ENCODE peak calls at places on chromosomes 6 and 20, in six cellular contexts. One of them, this sample, is unnamed.

GRCh38 chr20:57582432-57583288 is 21.8 kb downstream of the PCK1 start:
- DNase-seq in GM10248: no peak
- DNase-seq in AG10803: no peak
- DNase-seq in natural killer cell treated with Interleukin-12 subunit alpha and Interleukin-12 subunit beta and Interleukin-15 and Interleukin-18, amount 100 ng/mL, for 72 hours: no peak
- DNase-seq in CD8-positive, alpha-beta memory T cell: no peak
- DNase-seq in sciatic nerve: peak; percentile 80
- DNase-seq in this sample: no peak

GRCh38 chr20:33013701-33014326 is 6.3 kb downstream of the BPIFB2 start:
- DNase-seq in GM10248: no peak
- DNase-seq in AG10803: no peak
- DNase-seq in natural killer cell treated with Interleukin-12 subunit alpha and Interleukin-12 subunit beta and Interleukin-15 and Interleukin-18, amount 100 ng/mL, for 72 hours: no peak
- DNase-seq in CD8-positive, alpha-beta memory T cell: no peak
- DNase-seq in sciatic nerve: no peak
- DNase-seq in this sample: no peak

GRCh38 chr20:40682104-40683045 is 6.7 kb downstream of the MAFB start:
- DNase-seq in GM10248: no peak
- DNase-seq in AG10803: peak; percentile 40
- DNase-seq in natural killer cell treated with Interleukin-12 subunit alpha and Interleukin-12 subunit beta and Interleukin-15 and Interleukin-18, amount 100 ng/mL, for 72 hours: no peak
- DNase-seq in CD8-positive, alpha-beta memory T cell: no peak
- DNase-seq in sciatic nerve: no peak
- DNase-seq in this sample: no peak

GRCh38 chr6:157264701-157265100 is 58.6 kb downstream of the TMEM242 start:
- DNase-seq in GM10248: no peak
- DNase-seq in AG10803: no peak
- DNase-seq in natural killer cell treated with Interleukin-12 subunit alpha and Interleukin-12 subunit beta and Interleukin-15 and Interleukin-18, amount 100 ng/mL, for 72 hours: no peak
- DNase-seq in CD8-positive, alpha-beta memory T cell: no peak
- DNase-seq in sciatic nerve: no peak
- DNase-seq in this sample: no peak

GRCh38 chr6:159103396-159104162 is 58.8 kb upstream of the TAGAP start:
- DNase-seq in GM10248: no peak
- DNase-seq in AG10803: no peak
- DNase-seq in natural killer cell treated with Interleukin-12 subunit alpha and Interleukin-12 subunit beta and Interleukin-15 and Interleukin-18, amount 100 ng/mL, for 72 hours: no peak
- DNase-seq in CD8-positive, alpha-beta memory T cell: no peak
- DNase-seq in sciatic nerve: no peak
- DNase-seq in this sample: no peak

GRCh38 chr6:129513471-129513870 is 196.5 kb downstream of the ARHGAP18 start:
- DNase-seq in GM10248: no peak
- DNase-seq in AG10803: peak; percentile 65
- DNase-seq in natural killer cell treated with Interleukin-12 subunit alpha and Interleukin-12 subunit beta and Interleukin-15 and Interleukin-18, amount 100 ng/mL, for 72 hours: no peak
- DNase-seq in CD8-positive, alpha-beta memory T cell: no peak
- DNase-seq in sciatic nerve: no peak
- DNase-seq in this sample: no peak

GRCh38 chr6:110331816-110332215 is 26.3 kb downstream of the METTL24 start:
- DNase-seq in GM10248: no peak
- DNase-seq in AG10803: no peak
- DNase-seq in natural killer cell treated with Interleukin-12 subunit alpha and Interleukin-12 subunit beta and Interleukin-15 and Interleukin-18, amount 100 ng/mL, for 72 hours: no peak
- DNase-seq in CD8-positive, alpha-beta memory T cell: no peak
- DNase-seq in sciatic nerve: no peak
- DNase-seq in this sample: no peak

GRCh38 chr6:42201382-42201781 is 6.6 kb upstream of the GUCA1B start:
- DNase-seq in GM10248: no peak
- DNase-seq in AG10803: peak; percentile 31
- DNase-seq in natural killer cell treated with Interleukin-12 subunit alpha and Interleukin-12 subunit beta and Interleukin-15 and Interleukin-18, amount 100 ng/mL, for 72 hours: no peak
- DNase-seq in CD8-positive, alpha-beta memory T cell: no peak
- DNase-seq in sciatic nerve: no peak
- DNase-seq in this sample: no peak

GRCh38 chr20:34945315-34946077 is 10.1 kb downstream of the GSS start:
- DNase-seq in GM10248: no peak
- DNase-seq in AG10803: no peak
- DNase-seq in natural killer cell treated with Interleukin-12 subunit alpha and Interleukin-12 subunit beta and Interleukin-15 and Interleukin-18, amount 100 ng/mL, for 72 hours: no peak
- DNase-seq in CD8-positive, alpha-beta memory T cell: no peak
- DNase-seq in sciatic nerve: no peak
- DNase-seq in this sample: no peak

GRCh38 chr20:5570442-5570841 is 179.8 kb upstream of the SHLD1 start:
- DNase-seq in GM10248: no peak
- DNase-seq in AG10803: no peak
- DNase-seq in natural killer cell treated with Interleukin-12 subunit alpha and Interleukin-12 subunit beta and Interleukin-15 and Interleukin-18, amount 100 ng/mL, for 72 hours: no peak
- DNase-seq in CD8-positive, alpha-beta memory T cell: no peak
- DNase-seq in sciatic nerve: no peak
- DNase-seq in this sample: no peak

GRCh38 chr20:62901891-62902290 is 24.4 kb downstream of the DIDO1 start:
- DNase-seq in GM10248: no peak
- DNase-seq in AG10803: no peak
- DNase-seq in natural killer cell treated with Interleukin-12 subunit alpha and Interleukin-12 subunit beta and Interleukin-15 and Interleukin-18, amount 100 ng/mL, for 72 hours: no peak
- DNase-seq in CD8-positive, alpha-beta memory T cell: no peak
- DNase-seq in sciatic nerve: no peak
- DNase-seq in this sample: no peak

GRCh38 chr6:155387551-155387950 is 68.1 kb downstream of the NOX3 start:
- DNase-seq in GM10248: no peak
- DNase-seq in AG10803: no peak
- DNase-seq in natural killer cell treated with Interleukin-12 subunit alpha and Interleukin-12 subunit beta and Interleukin-15 and Interleukin-18, amount 100 ng/mL, for 72 hours: no peak
- DNase-seq in CD8-positive, alpha-beta memory T cell: no peak
- DNase-seq in sciatic nerve: no peak
- DNase-seq in this sample: no peak

GRCh38 chr6:25122622-25123237 is 156.4 kb upstream of the CARMIL1 start:
- DNase-seq in GM10248: no peak
- DNase-seq in AG10803: no peak
- DNase-seq in natural killer cell treated with Interleukin-12 subunit alpha and Interleukin-12 subunit beta and Interleukin-15 and Interleukin-18, amount 100 ng/mL, for 72 hours: no peak
- DNase-seq in CD8-positive, alpha-beta memory T cell: no peak
- DNase-seq in sciatic nerve: no peak
- DNase-seq in this sample: no peak

GRCh38 chr6:97726378-97726777 is 443.4 kb upstream of the MMS22L start:
- DNase-seq in GM10248: no peak
- DNase-seq in AG10803: peak; percentile 4
- DNase-seq in natural killer cell treated with Interleukin-12 subunit alpha and Interleukin-12 subunit beta and Interleukin-15 and Interleukin-18, amount 100 ng/mL, for 72 hours: no peak
- DNase-seq in CD8-positive, alpha-beta memory T cell: no peak
- DNase-seq in sciatic nerve: no peak
- DNase-seq in this sample: no peak

GRCh38 chr20:19620471-19620870 is 137.6 kb upstream of the RIN2 start:
- DNase-seq in GM10248: no peak
- DNase-seq in AG10803: no peak
- DNase-seq in natural killer cell treated with Interleukin-12 subunit alpha and Interleukin-12 subunit beta and Interleukin-15 and Interleukin-18, amount 100 ng/mL, for 72 hours: no peak
- DNase-seq in CD8-positive, alpha-beta memory T cell: no peak
- DNase-seq in sciatic nerve: no peak
- DNase-seq in this sample: no peak

GRCh38 chr6:160513836-160514235 is 150.2 kb downstream of the LPA start:
- DNase-seq in GM10248: no peak
- DNase-seq in AG10803: no peak
- DNase-seq in natural killer cell treated with Interleukin-12 subunit alpha and Interleukin-12 subunit beta and Interleukin-15 and Interleukin-18, amount 100 ng/mL, for 72 hours: no peak
- DNase-seq in CD8-positive, alpha-beta memory T cell: no peak
- DNase-seq in sciatic nerve: no peak
- DNase-seq in this sample: no peak

GRCh38 chr6:124962617-124963415 is 579 bp downstream of the RNF217 start:
- DNase-seq in GM10248: peak; percentile 18
- DNase-seq in AG10803: peak; percentile 46
- DNase-seq in natural killer cell treated with Interleukin-12 subunit alpha and Interleukin-12 subunit beta and Interleukin-15 and Interleukin-18, amount 100 ng/mL, for 72 hours: no peak
- DNase-seq in CD8-positive, alpha-beta memory T cell: no peak
- DNase-seq in sciatic nerve: peak; percentile 68
- DNase-seq in this sample: peak; percentile 13

GRCh38 chr6:16840291-16840690 is 79.0 kb upstream of the ATXN1 start:
- DNase-seq in GM10248: no peak
- DNase-seq in AG10803: no peak
- DNase-seq in natural killer cell treated with Interleukin-12 subunit alpha and Interleukin-12 subunit beta and Interleukin-15 and Interleukin-18, amount 100 ng/mL, for 72 hours: no peak
- DNase-seq in CD8-positive, alpha-beta memory T cell: no peak
- DNase-seq in sciatic nerve: no peak
- DNase-seq in this sample: no peak

GRCh38 chr6:109450801-109451200 is 4.8 kb downstream of the MICAL1 start:
- DNase-seq in GM10248: no peak
- DNase-seq in AG10803: no peak
- DNase-seq in natural killer cell treated with Interleukin-12 subunit alpha and Interleukin-12 subunit beta and Interleukin-15 and Interleukin-18, amount 100 ng/mL, for 72 hours: no peak
- DNase-seq in CD8-positive, alpha-beta memory T cell: no peak
- DNase-seq in sciatic nerve: no peak
- DNase-seq in this sample: no peak

GRCh38 chr6:111566222-111566717 is 39.4 kb downstream of the TRAF3IP2 start:
- DNase-seq in GM10248: no peak
- DNase-seq in AG10803: no peak
- DNase-seq in natural killer cell treated with Interleukin-12 subunit alpha and Interleukin-12 subunit beta and Interleukin-15 and Interleukin-18, amount 100 ng/mL, for 72 hours: no peak
- DNase-seq in CD8-positive, alpha-beta memory T cell: no peak
- DNase-seq in sciatic nerve: no peak
- DNase-seq in this sample: no peak

GRCh38 chr6:81613606-81614005 is 138.9 kb downstream of the TENT5A start:
- DNase-seq in GM10248: no peak
- DNase-seq in AG10803: peak; percentile 84
- DNase-seq in natural killer cell treated with Interleukin-12 subunit alpha and Interleukin-12 subunit beta and Interleukin-15 and Interleukin-18, amount 100 ng/mL, for 72 hours: no peak
- DNase-seq in CD8-positive, alpha-beta memory T cell: no peak
- DNase-seq in sciatic nerve: no peak
- DNase-seq in this sample: no peak

GRCh38 chr6:107690864-107691661 is 133.1 kb downstream of the SCML4 start:
- DNase-seq in GM10248: no peak
- DNase-seq in AG10803: peak; percentile 86
- DNase-seq in natural killer cell treated with Interleukin-12 subunit alpha and Interleukin-12 subunit beta and Interleukin-15 and Interleukin-18, amount 100 ng/mL, for 72 hours: no peak
- DNase-seq in CD8-positive, alpha-beta memory T cell: no peak
- DNase-seq in sciatic nerve: no peak
- DNase-seq in this sample: no peak

GRCh38 chr20:61646453-61646852 is 394.4 kb downstream of the CDH4 start:
- DNase-seq in GM10248: no peak
- DNase-seq in AG10803: no peak
- DNase-seq in natural killer cell treated with Interleukin-12 subunit alpha and Interleukin-12 subunit beta and Interleukin-15 and Interleukin-18, amount 100 ng/mL, for 72 hours: no peak
- DNase-seq in CD8-positive, alpha-beta memory T cell: no peak
- DNase-seq in sciatic nerve: no peak
- DNase-seq in this sample: no peak

GRCh38 chr20:14232650-14233049 is 104.8 kb downstream of the FLRT3 start:
- DNase-seq in GM10248: no peak
- DNase-seq in AG10803: no peak
- DNase-seq in natural killer cell treated with Interleukin-12 subunit alpha and Interleukin-12 subunit beta and Interleukin-15 and Interleukin-18, amount 100 ng/mL, for 72 hours: no peak
- DNase-seq in CD8-positive, alpha-beta memory T cell: no peak
- DNase-seq in sciatic nerve: no peak
- DNase-seq in this sample: no peak

GRCh38 chr6:53913286-53913685 is 118.5 kb downstream of the LRRC1 start:
- DNase-seq in GM10248: no peak
- DNase-seq in AG10803: no peak
- DNase-seq in natural killer cell treated with Interleukin-12 subunit alpha and Interleukin-12 subunit beta and Interleukin-15 and Interleukin-18, amount 100 ng/mL, for 72 hours: no peak
- DNase-seq in CD8-positive, alpha-beta memory T cell: no peak
- DNase-seq in sciatic nerve: no peak
- DNase-seq in this sample: no peak

GRCh38 chr6:38580030-38580429 is 59.7 kb downstream of the BTBD9 start:
- DNase-seq in GM10248: no peak
- DNase-seq in AG10803: no peak
- DNase-seq in natural killer cell treated with Interleukin-12 subunit alpha and Interleukin-12 subunit beta and Interleukin-15 and Interleukin-18, amount 100 ng/mL, for 72 hours: no peak
- DNase-seq in CD8-positive, alpha-beta memory T cell: no peak
- DNase-seq in sciatic nerve: no peak
- DNase-seq in this sample: no peak

GRCh38 chr6:109672204-109672603 is 18.8 kb downstream of the AK9 start:
- DNase-seq in GM10248: no peak
- DNase-seq in AG10803: peak; percentile 31
- DNase-seq in natural killer cell treated with Interleukin-12 subunit alpha and Interleukin-12 subunit beta and Interleukin-15 and Interleukin-18, amount 100 ng/mL, for 72 hours: no peak
- DNase-seq in CD8-positive, alpha-beta memory T cell: no peak
- DNase-seq in sciatic nerve: no peak
- DNase-seq in this sample: no peak

GRCh38 chr6:44646355-44646754 is 258.8 kb downstream of the CDC5L start:
- DNase-seq in GM10248: no peak
- DNase-seq in AG10803: peak; percentile 82
- DNase-seq in natural killer cell treated with Interleukin-12 subunit alpha and Interleukin-12 subunit beta and Interleukin-15 and Interleukin-18, amount 100 ng/mL, for 72 hours: no peak
- DNase-seq in CD8-positive, alpha-beta memory T cell: no peak
- DNase-seq in sciatic nerve: no peak
- DNase-seq in this sample: no peak

GRCh38 chr6:127180421-127180820 is 62.0 kb downstream of the RSPO3 start:
- DNase-seq in GM10248: no peak
- DNase-seq in AG10803: peak; percentile 64
- DNase-seq in natural killer cell treated with Interleukin-12 subunit alpha and Interleukin-12 subunit beta and Interleukin-15 and Interleukin-18, amount 100 ng/mL, for 72 hours: no peak
- DNase-seq in CD8-positive, alpha-beta memory T cell: no peak
- DNase-seq in sciatic nerve: no peak
- DNase-seq in this sample: no peak

GRCh38 chr20:3658708-3659491 is 4.3 kb downstream of the GFRA4 start:
- DNase-seq in GM10248: peak; percentile 88
- DNase-seq in AG10803: no peak
- DNase-seq in natural killer cell treated with Interleukin-12 subunit alpha and Interleukin-12 subunit beta and Interleukin-15 and Interleukin-18, amount 100 ng/mL, for 72 hours: no peak
- DNase-seq in CD8-positive, alpha-beta memory T cell: no peak
- DNase-seq in sciatic nerve: peak; percentile 13
- DNase-seq in this sample: peak; percentile 82

GRCh38 chr20:62832951-62833391 is 16.1 kb downstream of the COL9A3 start:
- DNase-seq in GM10248: no peak
- DNase-seq in AG10803: no peak
- DNase-seq in natural killer cell treated with Interleukin-12 subunit alpha and Interleukin-12 subunit beta and Interleukin-15 and Interleukin-18, amount 100 ng/mL, for 72 hours: no peak
- DNase-seq in CD8-positive, alpha-beta memory T cell: no peak
- DNase-seq in sciatic nerve: no peak
- DNase-seq in this sample: no peak

GRCh38 chr20:37898301-37899104 is 4.4 kb upstream of the VSTM2L start:
- DNase-seq in GM10248: no peak
- DNase-seq in AG10803: peak; percentile 12
- DNase-seq in natural killer cell treated with Interleukin-12 subunit alpha and Interleukin-12 subunit beta and Interleukin-15 and Interleukin-18, amount 100 ng/mL, for 72 hours: no peak
- DNase-seq in CD8-positive, alpha-beta memory T cell: no peak
- DNase-seq in sciatic nerve: no peak
- DNase-seq in this sample: no peak

GRCh38 chr20:36792422-36792821 is 18.9 kb upstream of the DSN1 start:
- DNase-seq in GM10248: peak; percentile 57
- DNase-seq in AG10803: peak; percentile 64
- DNase-seq in natural killer cell treated with Interleukin-12 subunit alpha and Interleukin-12 subunit beta and Interleukin-15 and Interleukin-18, amount 100 ng/mL, for 72 hours: no peak
- DNase-seq in CD8-positive, alpha-beta memory T cell: no peak
- DNase-seq in sciatic nerve: no peak
- DNase-seq in this sample: peak; percentile 67

GRCh38 chr20:58980711-58981563 is at the start of gene NELFCD:
- DNase-seq in GM10248: peak; percentile 98
- DNase-seq in AG10803: peak; percentile 70
- DNase-seq in natural killer cell treated with Interleukin-12 subunit alpha and Interleukin-12 subunit beta and Interleukin-15 and Interleukin-18, amount 100 ng/mL, for 72 hours: peak; percentile 92
- DNase-seq in CD8-positive, alpha-beta memory T cell: peak; percentile 85
- DNase-seq in sciatic nerve: peak; percentile 94
- DNase-seq in this sample: peak; percentile 92

GRCh38 chr20:1764136-1765033 is 106.8 kb upstream of the SIRPG start:
- DNase-seq in GM10248: peak; percentile 63
- DNase-seq in AG10803: peak; percentile 82
- DNase-seq in natural killer cell treated with Interleukin-12 subunit alpha and Interleukin-12 subunit beta and Interleukin-15 and Interleukin-18, amount 100 ng/mL, for 72 hours: no peak
- DNase-seq in CD8-positive, alpha-beta memory T cell: peak; percentile 10
- DNase-seq in sciatic nerve: peak; percentile 89
- DNase-seq in this sample: peak; percentile 32

GRCh38 chr6:70310063-70310694 is 7.3 kb upstream of the COL9A1 start:
- DNase-seq in GM10248: no peak
- DNase-seq in AG10803: peak; percentile 47
- DNase-seq in natural killer cell treated with Interleukin-12 subunit alpha and Interleukin-12 subunit beta and Interleukin-15 and Interleukin-18, amount 100 ng/mL, for 72 hours: no peak
- DNase-seq in CD8-positive, alpha-beta memory T cell: no peak
- DNase-seq in sciatic nerve: no peak
- DNase-seq in this sample: no peak

GRCh38 chr20:62668441-62669027 is 26.2 kb downstream of the SLCO4A1 start:
- DNase-seq in GM10248: peak; percentile 68
- DNase-seq in AG10803: peak; percentile 68
- DNase-seq in natural killer cell treated with Interleukin-12 subunit alpha and Interleukin-12 subunit beta and Interleukin-15 and Interleukin-18, amount 100 ng/mL, for 72 hours: no peak
- DNase-seq in CD8-positive, alpha-beta memory T cell: peak; percentile 41
- DNase-seq in sciatic nerve: peak; percentile 85
- DNase-seq in this sample: peak; percentile 56

GRCh38 chr20:25600632-25601031 is 15.3 kb upstream of the NINL start:
- DNase-seq in GM10248: no peak
- DNase-seq in AG10803: no peak
- DNase-seq in natural killer cell treated with Interleukin-12 subunit alpha and Interleukin-12 subunit beta and Interleukin-15 and Interleukin-18, amount 100 ng/mL, for 72 hours: no peak
- DNase-seq in CD8-positive, alpha-beta memory T cell: no peak
- DNase-seq in sciatic nerve: no peak
- DNase-seq in this sample: no peak

GRCh38 chr20:53718622-53719021 is 125.0 kb upstream of the ZNF217 start:
- DNase-seq in GM10248: no peak
- DNase-seq in AG10803: no peak
- DNase-seq in natural killer cell treated with Interleukin-12 subunit alpha and Interleukin-12 subunit beta and Interleukin-15 and Interleukin-18, amount 100 ng/mL, for 72 hours: no peak
- DNase-seq in CD8-positive, alpha-beta memory T cell: no peak
- DNase-seq in sciatic nerve: no peak
- DNase-seq in this sample: no peak